ENCODE peak calls at places on chromosomes 4 and X, in five cellular contexts. One of them, this sample, is unnamed.
A peak's percentile ranks its signal among the peaks of the same experiment; 100 is the strongest.

GRCh38 chrX:17613979-17614572 is 123.2 kb upstream of the SCML1 start:
- DNase-seq in HT-29: peak; percentile 34
- DNase-seq in mucosa of descending colon: no peak
- DNase-seq in NCI-H460: no peak
- DNase-seq in heart left ventricle: no peak
- DNase-seq in this sample: no peak

GRCh38 chr4:158209825-158210807 is at the start of gene TMEM144:
- DNase-seq in HT-29: peak; percentile 88
- DNase-seq in mucosa of descending colon: peak; percentile 93
- DNase-seq in heart left ventricle: peak; percentile 90
- DNase-seq in NCI-H460: peak; percentile 96
- DNase-seq in this sample: peak; percentile 96

GRCh38 chrX:112808651-112809050 is 32.0 kb downstream of the AMOT start:
- DNase-seq in mucosa of descending colon: no peak
- DNase-seq in HT-29: no peak
- DNase-seq in heart left ventricle: no peak
- DNase-seq in NCI-H460: no peak
- DNase-seq in this sample: no peak

GRCh38 chrX:19212037-19212436 is 89.8 kb upstream of the ADGRG2 start:
- DNase-seq in heart left ventricle: no peak
- DNase-seq in HT-29: no peak
- DNase-seq in NCI-H460: no peak
- DNase-seq in mucosa of descending colon: no peak
- DNase-seq in this sample: no peak

GRCh38 chr4:152784490-152785195 is 4.9 kb downstream of the ARFIP1 start:
- DNase-seq in HT-29: peak; percentile 47
- DNase-seq in mucosa of descending colon: peak; percentile 22
- DNase-seq in NCI-H460: peak; percentile 41
- DNase-seq in heart left ventricle: peak; percentile 15
- DNase-seq in this sample: no peak

GRCh38 chr4:123469245-123469644 is 72.7 kb downstream of the SPRY1 start:
- DNase-seq in NCI-H460: no peak
- DNase-seq in mucosa of descending colon: no peak
- DNase-seq in heart left ventricle: no peak
- DNase-seq in HT-29: no peak
- DNase-seq in this sample: no peak

GRCh38 chr4:184804621-184805020 is 21.1 kb downstream of the ACSL1 start:
- DNase-seq in HT-29: no peak
- DNase-seq in heart left ventricle: no peak
- DNase-seq in mucosa of descending colon: no peak
- DNase-seq in NCI-H460: no peak
- DNase-seq in this sample: no peak

GRCh38 chrX:63784902-63785692 is at the start of gene ARHGEF9:
- DNase-seq in NCI-H460: no peak
- DNase-seq in heart left ventricle: peak; percentile 12
- DNase-seq in HT-29: no peak
- DNase-seq in mucosa of descending colon: peak; percentile 26
- DNase-seq in this sample: peak; percentile 68

GRCh38 chr4:84050014-84050413 is 449.1 kb downstream of the NKX6-1 start:
- DNase-seq in NCI-H460: no peak
- DNase-seq in mucosa of descending colon: no peak
- DNase-seq in heart left ventricle: no peak
- DNase-seq in HT-29: peak; percentile 11
- DNase-seq in this sample: no peak

GRCh38 chr4:27666943-27667342 is 806.3 kb downstream of the STIM2 start:
- DNase-seq in mucosa of descending colon: no peak
- DNase-seq in NCI-H460: peak; percentile 36
- DNase-seq in HT-29: peak; percentile 16
- DNase-seq in heart left ventricle: no peak
- DNase-seq in this sample: no peak